ENCODE peak calls at places on chromosome 5, in five cellular contexts. T, P, Z, E and L are unnamed samples.

GRCh38 chr5:55072668-55073067 is 29.8 kb upstream of the GZMA start:
- DNase-seq in T (no peak), P (no peak), Z (no peak), E (no peak), L (no peak)

GRCh38 chr5:151086905-151087360 is 6.1 kb upstream of the TNIP1 start:
- DNase-seq in T (no peak), P (no peak), Z (no peak), E (no peak), L (no peak)

GRCh38 chr5:167143726-167144125 is 1147.7 kb upstream of the WWC1 start:
- DNase-seq in T (no peak), P (no peak), Z (no peak), E (no peak), L (no peak)

GRCh38 chr5:74682636-74683035 is 2.4 kb upstream of the HEXB start:
- DNase-seq in T (no peak), P (no peak), Z (no peak), E (no peak), L (no peak)

GRCh38 chr5:111223790-111224560 is at the start of gene CAMK4:
- DNase-seq in T (peak), P (peak), Z (peak), E (no peak), L (peak)

GRCh38 chr5:31186672-31187267 is 6.7 kb upstream of the CDH6 start:
- DNase-seq in T (no peak), P (peak), Z (peak), E (no peak), L (peak)

GRCh38 chr5:141951341-141951781 is 6.6 kb downstream of the PCDH12 start:
- DNase-seq in T (peak), P (peak), Z (no peak), E (no peak), L (no peak)

GRCh38 chr5:138927979-138928378 is 52.8 kb upstream of the LRRTM2 start:
- DNase-seq in T (no peak), P (no peak), Z (no peak), E (no peak), L (peak)

GRCh38 chr5:90956511-90956910 is 397.9 kb downstream of the ADGRV1 start:
- DNase-seq in T (no peak), P (no peak), Z (no peak), E (no peak), L (no peak)

GRCh38 chr5:170467000-170467707 is 36.7 kb upstream of the KCNIP1 start:
- DNase-seq in T (peak), P (no peak), Z (no peak), E (no peak), L (no peak)

GRCh38 chr5:74056789-74057164 is 430.8 kb downstream of the ARHGEF28 start:
- DNase-seq in T (no peak), P (no peak), Z (no peak), E (no peak), L (peak)

GRCh38 chr5:41112486-41113455 is 41.6 kb upstream of the MROH2B start:
- DNase-seq in T (no peak), P (no peak), Z (no peak), E (no peak), L (no peak)

GRCh38 chr5:140556438-140556837 is 835 bp downstream of the SRA1 start:
- DNase-seq in T (no peak), P (no peak), Z (no peak), E (no peak), L (no peak)

GRCh38 chr5:95403996-95404395 is 12.8 kb downstream of the FAM81B start:
- DNase-seq in T (no peak), P (no peak), Z (no peak), E (no peak), L (no peak)

GRCh38 chr5:97420646-97421045 is 237.6 kb upstream of the RIOK2 start:
- DNase-seq in T (no peak), P (no peak), Z (no peak), E (no peak), L (no peak)

GRCh38 chr5:169550227-169550626 is 33.3 kb upstream of the SPDL1 start:
- DNase-seq in T (no peak), P (no peak), Z (no peak), E (no peak), L (no peak)

GRCh38 chr5:14270212-14270702 is 127.1 kb downstream of the TRIO start:
- DNase-seq in T (no peak), P (peak), Z (peak), E (no peak), L (peak)

GRCh38 chr5:154653418-154653763 is 101.8 kb upstream of the LARP1 start:
- DNase-seq in T (no peak), P (peak), Z (no peak), E (no peak), L (peak)
- H3K9ac ChIP-seq in T (no peak), P (no peak), Z (no peak), E (no peak), L (peak)

GRCh38 chr5:131536849-131537448 is 98.1 kb downstream of the RAPGEF6 start:
- DNase-seq in T (no peak), P (no peak), Z (no peak), E (no peak), L (no peak)

GRCh38 chr5:131532016-131532640 is 102.9 kb downstream of the RAPGEF6 start:
- DNase-seq in T (no peak), P (no peak), Z (no peak), E (no peak), L (no peak)

GRCh38 chr5:131533844-131534243 is 101.2 kb downstream of the RAPGEF6 start:
- DNase-seq in T (no peak), P (no peak), Z (no peak), E (no peak), L (no peak)

GRCh38 chr5:131536211-131536826 is 98.7 kb downstream of the RAPGEF6 start:
- DNase-seq in T (no peak), P (peak), Z (no peak), E (peak), L (no peak)

DNA sequence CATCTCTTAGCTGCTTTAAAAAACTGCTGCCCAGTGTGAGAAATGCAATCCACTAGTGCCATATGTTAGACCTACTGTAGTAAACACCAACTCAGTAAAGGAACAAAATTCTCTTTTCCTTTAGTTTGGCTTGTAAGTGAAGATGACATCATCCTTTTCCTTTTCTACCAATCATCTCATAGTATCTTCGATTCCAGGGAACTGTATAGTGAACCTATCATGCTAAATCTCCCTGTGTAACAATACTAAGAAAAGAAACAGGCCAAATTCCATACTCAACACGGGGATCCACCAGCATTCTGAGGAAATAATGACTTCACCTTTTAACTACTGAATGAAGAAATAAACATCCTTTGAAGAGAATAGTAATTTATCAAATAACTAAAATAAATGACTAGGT is 100.0 kb downstream of the RAPGEF6 start:
- DNase-seq in T (no peak), P (no peak), Z (no peak), E (no peak), L (no peak)
- TF ChIP-seq SRF in T (no peak), P (no peak), Z (no peak), E (no peak), L (no peak)

DNA sequence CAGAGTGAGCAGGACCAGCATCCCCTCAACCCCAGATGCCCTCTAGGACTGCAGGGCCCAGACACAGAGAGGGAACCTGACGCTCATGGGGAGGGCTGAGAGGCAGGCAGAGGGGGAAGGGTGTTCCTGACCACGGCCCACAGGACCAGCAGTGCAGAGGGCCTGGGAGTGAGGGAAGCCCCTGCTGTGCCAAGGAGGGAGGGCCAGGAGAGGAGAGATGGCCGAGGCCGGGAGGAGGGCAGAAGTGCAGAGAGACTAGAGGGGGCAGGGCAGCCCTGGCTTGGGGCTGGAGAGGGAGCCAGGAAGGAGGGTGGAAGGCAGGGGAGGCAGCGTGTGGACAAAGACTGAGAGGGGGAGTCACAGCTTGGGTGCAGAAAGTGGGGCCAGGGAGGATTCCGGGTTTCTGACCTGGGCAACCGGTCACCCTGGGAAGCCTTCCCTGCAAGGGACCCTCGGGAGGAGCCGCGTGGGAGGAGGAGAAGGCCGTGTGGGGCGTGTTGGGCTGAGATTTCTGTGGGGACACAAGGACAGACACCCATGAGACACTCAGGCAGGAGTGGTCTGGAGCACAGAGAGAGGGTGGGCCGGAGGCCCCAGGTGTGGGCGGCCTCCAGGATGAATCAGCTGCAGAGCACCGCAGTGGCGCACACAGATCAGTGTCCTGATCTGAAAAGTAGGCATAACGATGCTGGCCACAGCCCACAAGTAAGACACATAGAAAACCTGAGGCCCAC is 117.5 kb downstream of the ADAMTS2 start:
- DNase-seq in T (no peak), P (no peak), Z (no peak), E (no peak), L (no peak)
- H3K9ac ChIP-seq in T (no peak), P (no peak), Z (no peak), E (no peak), L (no peak)

GRCh38 chr5:1517838-1518237 is 5.9 kb downstream of the LPCAT1 start:
- DNase-seq in T (peak), P (no peak), Z (no peak), E (no peak), L (no peak)
- TF ChIP-seq SRF in T (no peak), P (no peak), Z (no peak), E (no peak), L (no peak)

GRCh38 chr5:1312993-1313833 is 18.3 kb upstream of the TERT start:
- DNase-seq in T (no peak), P (no peak), Z (no peak), E (peak), L (no peak)
- H3K9ac ChIP-seq in T (no peak), P (peak), Z (no peak), E (peak), L (no peak)

GRCh38 chr5:103427326-103427725 is 135.3 kb downstream of the NUDT12 start:
- DNase-seq in T (no peak), P (no peak), Z (no peak), E (no peak), L (no peak)

GRCh38 chr5:103422756-103423155 is 139.8 kb downstream of the NUDT12 start:
- DNase-seq in T (no peak), P (no peak), Z (no peak), E (no peak), L (no peak)

GRCh38 chr5:103424008-103424407 is 138.6 kb downstream of the NUDT12 start:
- DNase-seq in T (no peak), P (no peak), Z (no peak), E (no peak), L (no peak)

GRCh38 chr5:103425686-103426454 is 136.7 kb downstream of the NUDT12 start:
- DNase-seq in T (no peak), P (no peak), Z (no peak), E (no peak), L (no peak)

DNA sequence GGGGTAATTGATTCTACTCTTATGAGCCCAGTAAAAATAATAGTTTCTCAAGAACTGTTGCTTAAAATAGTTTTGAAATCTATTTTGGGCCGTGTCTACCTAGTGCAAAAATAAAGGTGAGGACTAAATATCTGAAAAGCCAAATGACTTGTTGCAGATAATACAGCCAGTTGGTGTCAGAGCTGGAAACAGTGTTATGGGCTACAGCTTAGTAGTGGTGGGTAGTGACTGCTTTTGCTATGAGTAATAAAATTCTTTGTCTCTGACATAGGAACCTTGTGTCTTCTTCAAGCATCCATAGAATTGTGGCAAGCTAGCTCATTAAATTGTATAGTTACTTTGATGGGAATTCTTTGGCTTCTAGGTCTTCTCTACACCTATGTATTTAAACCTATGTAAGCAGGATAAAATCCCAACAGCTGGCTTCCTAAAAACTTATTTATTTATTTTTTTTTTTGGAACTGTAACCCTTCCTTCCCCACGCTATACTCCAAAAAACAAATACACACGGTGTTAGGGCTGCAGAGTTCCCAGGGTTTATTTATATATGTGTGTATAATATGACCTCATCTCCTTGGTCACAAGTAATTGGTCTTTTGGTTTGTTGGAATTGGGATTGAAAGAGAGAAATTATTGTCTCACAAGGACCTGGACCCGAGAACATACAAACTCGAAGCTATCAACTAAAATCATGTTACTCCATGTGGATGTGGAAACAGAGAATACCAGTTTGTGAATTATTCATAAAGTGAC is 138.0 kb downstream of the NUDT12 start:
- DNase-seq in T (no peak), P (no peak), Z (no peak), E (no peak), L (no peak)
- TF ChIP-seq SRF in T (no peak), P (no peak), Z (no peak), E (no peak), L (no peak)

GRCh38 chr5:38768411-38769211 is 77.2 kb upstream of the OSMR start:
- DNase-seq in T (no peak), P (no peak), Z (no peak), E (no peak), L (no peak)
- H3K9ac ChIP-seq in T (no peak), P (no peak), Z (no peak), E (no peak), L (no peak)